ENCODE peak calls at places on chromosomes 16 and 17, in seven cellular contexts. S is Karpas-422, X is brain microvascular endothelial cell, M is A549, A is bronchial epithelial cell, Q is PC-3, H is astrocyte of the cerebellum. J is an unnamed sample.

GRCh38 chr16:1614226-1615102 is 2.3 kb downstream of the CRAMP1 start:
- DNase-seq in X (no peak), A (no peak), M (peak; percentile 58), H (no peak), S (peak; percentile 52), Q (peak; percentile 12), J (peak; percentile 37)

GRCh38 chr16:27729516-27730304 is 179.8 kb downstream of the KATNIP start:
- DNase-seq in H (no peak), S (no peak), M (no peak), A (no peak), X (no peak), Q (no peak), J (peak; percentile 24)

GRCh38 chr17:7842950-7843535 is 9.0 kb downstream of the KDM6B start:
- DNase-seq in M (peak; percentile 52), H (no peak), Q (no peak), A (peak; percentile 94), X (peak; percentile 81), S (peak; percentile 80), J (no peak)

GRCh38 chr17:2683912-2684311 is 27.7 kb downstream of the CLUH start:
- DNase-seq in Q (peak; percentile 29), A (no peak), H (no peak), X (no peak), S (no peak), M (no peak), J (peak; percentile 20)

GRCh38 chr17:73541111-73541510 is 103.1 kb downstream of the SDK2 start:
- DNase-seq in A (peak; percentile 62), M (no peak), S (no peak), Q (no peak), H (no peak), X (no peak), J (no peak)

GRCh38 chr16:86044881-86045600 is 146.1 kb downstream of the IRF8 start:
- DNase-seq in Q (no peak), A (no peak), X (no peak), M (no peak), S (no peak), H (no peak), J (no peak)

GRCh38 chr17:7261377-7262191 is 694 bp downstream of the CLDN7 start:
- DNase-seq in M (no peak), X (no peak), A (no peak), S (no peak), H (no peak), Q (no peak), J (no peak)

GRCh38 chr17:31579265-31579664 is 187.8 kb downstream of the RAB11FIP4 start:
- DNase-seq in H (no peak), M (no peak), X (no peak), S (no peak), Q (peak; percentile 87), A (peak; percentile 35), J (peak; percentile 53)

GRCh38 chr16:86213427-86214205 is 296.7 kb upstream of the FOXF1 start:
- DNase-seq in H (no peak), M (no peak), Q (no peak), X (no peak), S (no peak), A (no peak), J (no peak)

GRCh38 chr17:7001562-7001961 is 5.7 kb downstream of the ALOX12 start:
- DNase-seq in H (no peak), M (no peak), Q (no peak), X (peak; percentile 42), S (no peak), A (peak; percentile 56), J (peak; percentile 31)

GRCh38 chr17:77692571-77693161 is 265.8 kb upstream of the TNRC6C start:
- DNase-seq in Q (peak; percentile 67), X (no peak), A (peak; percentile 42), H (no peak), S (no peak), M (no peak), J (no peak)

GRCh38 chr17:51580869-51581268 is 320.5 kb downstream of the UTP18 start:
- DNase-seq in A (no peak), S (no peak), M (no peak), H (no peak), X (no peak), Q (no peak), J (no peak)

GRCh38 chr17:73706858-73707257 is 62.6 kb upstream of the SDK2 start:
- DNase-seq in H (no peak), M (no peak), S (no peak), A (no peak), Q (peak; percentile 24), X (no peak), J (no peak)

GRCh38 chr17:78121801-78122220 is 6.7 kb downstream of the TMC6 start:
- DNase-seq in S (no peak), M (no peak), H (no peak), Q (no peak), X (no peak), A (no peak), J (no peak)

GRCh38 chr17:63826468-63827001 is 696 bp upstream of the PSMC5 start:
- DNase-seq in H (no peak), S (peak; percentile 67), A (no peak), Q (peak; percentile 33), X (peak; percentile 31), M (no peak), J (peak; percentile 49)

GRCh38 chr16:84583995-84584394 is 33.9 kb downstream of the COTL1 start:
- DNase-seq in Q (no peak), S (no peak), M (no peak), H (no peak), X (no peak), A (no peak), J (no peak)

GRCh38 chr17:49020609-49021008 is 23.4 kb downstream of the IGF2BP1 start:
- DNase-seq in H (no peak), S (no peak), A (no peak), X (no peak), M (no peak), Q (no peak), J (no peak)

GRCh38 chr16:56349711-56350161 is 75.6 kb downstream of the AMFR start:
- DNase-seq in A (no peak), X (no peak), H (no peak), Q (no peak), S (no peak), M (no peak), J (no peak)

GRCh38 chr17:3870871-3871306 is 22.0 kb downstream of the CAMKK1 start:
- DNase-seq in Q (no peak), X (no peak), H (no peak), A (no peak), S (no peak), M (no peak), J (no peak)

GRCh38 chr16:30895592-30896202 is 717 bp upstream of the CTF1 start:
- DNase-seq in S (peak; percentile 56), H (no peak), X (no peak), Q (peak; percentile 2), M (no peak), A (no peak), J (no peak)

GRCh38 chr16:56301391-56301850 is 110.1 kb downstream of the GNAO1 start:
- DNase-seq in X (peak; percentile 16), A (no peak), S (no peak), Q (peak; percentile 13), H (peak; percentile 41), M (no peak), J (peak; percentile 45)

GRCh38 chr17:19319771-19320505 is 42.6 kb downstream of the B9D1 start:
- DNase-seq in A (no peak), X (no peak), H (no peak), S (no peak), Q (no peak), M (no peak), J (no peak)

GRCh38 chr16:88681084-88681680 is 5.1 kb downstream of the SNAI3 start:
- DNase-seq in X (no peak), S (peak; percentile 87), H (no peak), A (peak; percentile 17), Q (peak; percentile 68), M (peak; percentile 59), J (no peak)

GRCh38 chr17:45234641-45235040 is 13.0 kb downstream of the FMNL1 start:
- DNase-seq in M (no peak), H (no peak), X (no peak), S (peak; percentile 80), Q (peak; percentile 45), A (no peak), J (no peak)

GRCh38 chr17:55356440-55357328 is 65.0 kb downstream of the MMD start:
- DNase-seq in Q (peak; percentile 93), H (peak; percentile 43), A (peak; percentile 72), X (peak; percentile 83), M (peak; percentile 88), S (peak; percentile 90), J (peak; percentile 63)

GRCh38 chr16:11621920-11622651 is 35.4 kb upstream of the LITAF start:
- DNase-seq in M (no peak), H (no peak), S (peak; percentile 45), X (no peak), A (no peak), Q (no peak), J (no peak)

GRCh38 chr16:3007059-3007956 is 5.4 kb upstream of the CLDN9 start:
- DNase-seq in S (no peak), A (no peak), M (no peak), H (no peak), X (no peak), Q (no peak), J (no peak)
- H3K4me3 ChIP-seq in S (no peak overlapping the region), A (no peak overlapping the region), M (no peak overlapping the region), H (no peak overlapping the region), X (no peak overlapping the region), Q (no peak overlapping the region), J (no peak overlapping the region)

GRCh38 chr16:75089486-75090202 is 26.9 kb downstream of the LDHD start:
- DNase-seq in A (no peak), S (no peak), Q (no peak), X (no peak), H (no peak), M (no peak), J (no peak)
- H3K4me3 ChIP-seq in A (no peak overlapping the region), S (no peak overlapping the region), Q (no peak overlapping the region), X (no peak overlapping the region), H (no peak overlapping the region), M (no peak overlapping the region), J (no peak overlapping the region)

GRCh38 chr16:74075393-74075792 is 221.2 kb upstream of the PSMD7 start:
- DNase-seq in Q (no peak), M (no peak), H (no peak), X (no peak), S (no peak), A (no peak), J (no peak)
- H3K4me3 ChIP-seq in Q (no peak overlapping the region), M (no peak overlapping the region), H (no peak overlapping the region), X (no peak overlapping the region), S (no peak overlapping the region), A (no peak overlapping the region), J (no peak overlapping the region)

DNA sequence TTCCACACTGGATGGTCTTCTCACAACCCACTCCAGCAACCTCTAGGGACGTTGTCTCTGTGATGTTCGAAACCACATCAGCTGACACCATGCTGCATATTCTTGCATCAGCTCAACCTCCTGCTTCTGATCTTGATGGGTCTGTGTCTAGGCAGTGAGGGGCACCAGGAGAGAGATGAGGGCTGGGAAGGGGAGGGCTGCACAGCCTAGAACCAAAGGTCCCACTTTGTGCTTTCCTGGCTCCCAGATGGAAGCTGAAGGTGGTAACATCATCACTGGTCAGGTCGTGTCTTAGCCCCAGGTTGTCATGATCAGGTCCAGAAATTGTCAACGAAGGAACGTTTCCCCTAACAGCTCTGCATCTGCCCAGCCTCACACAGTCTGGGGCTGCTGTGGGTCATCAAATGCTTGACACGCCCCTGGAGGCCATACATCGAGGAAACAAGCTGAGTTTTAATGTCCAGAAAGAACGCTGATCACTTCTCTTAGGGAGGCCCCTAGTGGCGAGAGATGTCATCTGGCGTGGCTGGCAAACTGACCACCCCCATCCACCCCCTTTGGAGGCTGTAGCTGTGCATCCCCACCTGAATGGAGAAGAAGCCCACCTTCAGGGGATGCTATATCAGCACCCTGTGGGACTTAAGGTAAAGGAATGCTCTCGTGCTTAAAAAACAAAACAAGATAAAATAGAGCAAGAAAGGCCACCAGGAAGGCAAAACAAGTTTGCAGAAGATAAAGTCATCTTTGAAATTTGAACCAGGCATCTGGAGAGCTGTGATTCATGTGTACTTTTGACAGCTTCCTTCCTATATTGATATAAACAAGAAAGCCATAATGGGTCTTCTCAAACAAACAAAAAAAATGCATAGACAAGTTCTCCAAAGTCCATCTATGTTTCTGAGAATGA is 58.3 kb downstream of the WIPI1 start:
- DNase-seq in M (peak; percentile 96), Q (peak; percentile 89), H (peak; percentile 35), S (peak; percentile 85), X (peak; percentile 77), A (peak; percentile 50), J (peak; percentile 76)
- H3K4me3 ChIP-seq in M (no peak overlapping the region), Q (no peak overlapping the region), H (no peak overlapping the region), S (no peak overlapping the region), X (no peak overlapping the region), A (no peak overlapping the region), J (no peak overlapping the region)